ENCODE peak calls at places on chromosomes 2 and 18, in nine cellular contexts. One of them, this sample, is unnamed.

GRCh38 chr2:63056309-63057065 is 5.9 kb downstream of the OTX1 start:
- DNase-seq in osteocyte: no peak
- DNase-seq in IMR-90: no peak
- DNase-seq in H54: no peak
- DNase-seq in NCI-H1417: no peak
- DNase-seq in activated gamma-delta T cell treated with Interleukin-2 at 50 U/mL for 16 hours: no peak
- DNase-seq in NCI-H1105 treated with DMSO at 0.1 percent for 48 hours: no peak
- DNase-seq in stimulated activated CD4-positive, alpha-beta T cell treated with anti-CD3 and anti-CD28 coated beads, TNF-alpha, amount 100 ng/mL, for 1 hour: no peak
- DNase-seq in heart left ventricle: no peak
- DNase-seq in this sample: no peak

GRCh38 chr2:100929142-100929541 is 72.9 kb upstream of the RPL31 start:
- DNase-seq in NCI-H1417: peak; percentile 4
- DNase-seq in stimulated activated CD4-positive, alpha-beta T cell treated with anti-CD3 and anti-CD28 coated beads, TNF-alpha, amount 100 ng/mL, for 1 hour: no peak
- DNase-seq in H54: no peak
- DNase-seq in osteocyte: no peak
- DNase-seq in IMR-90: no peak
- DNase-seq in heart left ventricle: no peak
- DNase-seq in activated gamma-delta T cell treated with Interleukin-2 at 50 U/mL for 16 hours: no peak
- DNase-seq in NCI-H1105 treated with DMSO at 0.1 percent for 48 hours: no peak
- DNase-seq in this sample: no peak

GRCh38 chr2:231191896-231192872 is 6.2 kb upstream of the ARMC9 start:
- DNase-seq in IMR-90: peak; percentile 83
- DNase-seq in NCI-H1417: no peak
- DNase-seq in stimulated activated CD4-positive, alpha-beta T cell treated with anti-CD3 and anti-CD28 coated beads, TNF-alpha, amount 100 ng/mL, for 1 hour: no peak
- DNase-seq in heart left ventricle: peak; percentile 83
- DNase-seq in NCI-H1105 treated with DMSO at 0.1 percent for 48 hours: no peak
- DNase-seq in osteocyte: peak; percentile 91
- DNase-seq in H54: peak; percentile 46
- DNase-seq in activated gamma-delta T cell treated with Interleukin-2 at 50 U/mL for 16 hours: no peak
- DNase-seq in this sample: no peak

GRCh38 chr2:181036848-181037603 is 56.6 kb downstream of the UBE2E3 start:
- DNase-seq in heart left ventricle: no peak
- DNase-seq in stimulated activated CD4-positive, alpha-beta T cell treated with anti-CD3 and anti-CD28 coated beads, TNF-alpha, amount 100 ng/mL, for 1 hour: no peak
- DNase-seq in IMR-90: peak; percentile 80
- DNase-seq in H54: no peak
- DNase-seq in osteocyte: no peak
- DNase-seq in NCI-H1105 treated with DMSO at 0.1 percent for 48 hours: no peak
- DNase-seq in activated gamma-delta T cell treated with Interleukin-2 at 50 U/mL for 16 hours: no peak
- DNase-seq in NCI-H1417: no peak
- DNase-seq in this sample: no peak

GRCh38 chr18:59006461-59007067 is 133.1 kb upstream of the SEC11C start:
- DNase-seq in IMR-90: no peak
- DNase-seq in stimulated activated CD4-positive, alpha-beta T cell treated with anti-CD3 and anti-CD28 coated beads, TNF-alpha, amount 100 ng/mL, for 1 hour: no peak
- DNase-seq in NCI-H1105 treated with DMSO at 0.1 percent for 48 hours: no peak
- DNase-seq in osteocyte: no peak
- DNase-seq in NCI-H1417: no peak
- DNase-seq in heart left ventricle: no peak
- DNase-seq in activated gamma-delta T cell treated with Interleukin-2 at 50 U/mL for 16 hours: no peak
- DNase-seq in H54: no peak
- DNase-seq in this sample: no peak

GRCh38 chr2:223095207-223095606 is 43.2 kb downstream of the KCNE4 start:
- DNase-seq in H54: no peak
- DNase-seq in stimulated activated CD4-positive, alpha-beta T cell treated with anti-CD3 and anti-CD28 coated beads, TNF-alpha, amount 100 ng/mL, for 1 hour: no peak
- DNase-seq in NCI-H1417: no peak
- DNase-seq in activated gamma-delta T cell treated with Interleukin-2 at 50 U/mL for 16 hours: no peak
- DNase-seq in NCI-H1105 treated with DMSO at 0.1 percent for 48 hours: no peak
- DNase-seq in osteocyte: no peak
- DNase-seq in IMR-90: no peak
- DNase-seq in heart left ventricle: no peak
- DNase-seq in this sample: no peak

GRCh38 chr18:74402806-74403433 is 54.2 kb downstream of the DIPK1C start:
- DNase-seq in NCI-H1417: no peak
- DNase-seq in heart left ventricle: no peak
- DNase-seq in NCI-H1105 treated with DMSO at 0.1 percent for 48 hours: no peak
- DNase-seq in stimulated activated CD4-positive, alpha-beta T cell treated with anti-CD3 and anti-CD28 coated beads, TNF-alpha, amount 100 ng/mL, for 1 hour: no peak
- DNase-seq in H54: no peak
- DNase-seq in osteocyte: no peak
- DNase-seq in activated gamma-delta T cell treated with Interleukin-2 at 50 U/mL for 16 hours: no peak
- DNase-seq in IMR-90: no peak
- DNase-seq in this sample: no peak

GRCh38 chr18:32287249-32287648 is 97.4 kb downstream of the MEP1B start:
- DNase-seq in NCI-H1105 treated with DMSO at 0.1 percent for 48 hours: no peak
- DNase-seq in NCI-H1417: no peak
- DNase-seq in osteocyte: no peak
- DNase-seq in heart left ventricle: no peak
- DNase-seq in activated gamma-delta T cell treated with Interleukin-2 at 50 U/mL for 16 hours: no peak
- DNase-seq in stimulated activated CD4-positive, alpha-beta T cell treated with anti-CD3 and anti-CD28 coated beads, TNF-alpha, amount 100 ng/mL, for 1 hour: no peak
- DNase-seq in IMR-90: no peak
- DNase-seq in H54: no peak
- DNase-seq in this sample: no peak

GRCh38 chr18:26103579-26103978 is 13.2 kb upstream of the SS18 start:
- DNase-seq in heart left ventricle: no peak
- DNase-seq in NCI-H1105 treated with DMSO at 0.1 percent for 48 hours: no peak
- DNase-seq in stimulated activated CD4-positive, alpha-beta T cell treated with anti-CD3 and anti-CD28 coated beads, TNF-alpha, amount 100 ng/mL, for 1 hour: no peak
- DNase-seq in NCI-H1417: no peak
- DNase-seq in H54: no peak
- DNase-seq in IMR-90: no peak
- DNase-seq in activated gamma-delta T cell treated with Interleukin-2 at 50 U/mL for 16 hours: peak; percentile 17
- DNase-seq in osteocyte: no peak
- DNase-seq in this sample: no peak

GRCh38 chr2:119024152-119024551 is 82.2 kb downstream of the MARCO start:
- DNase-seq in heart left ventricle: no peak
- DNase-seq in NCI-H1105 treated with DMSO at 0.1 percent for 48 hours: no peak
- DNase-seq in osteocyte: no peak
- DNase-seq in activated gamma-delta T cell treated with Interleukin-2 at 50 U/mL for 16 hours: no peak
- DNase-seq in NCI-H1417: no peak
- DNase-seq in H54: no peak
- DNase-seq in stimulated activated CD4-positive, alpha-beta T cell treated with anti-CD3 and anti-CD28 coated beads, TNF-alpha, amount 100 ng/mL, for 1 hour: no peak
- DNase-seq in IMR-90: no peak
- DNase-seq in this sample: no peak